ENCODE peak calls at places on chromosomes 11 and 22, in five cellular contexts. E, A, C, L and U are unnamed samples.

GRCh38 chr11:64656797-64657196 is 65.8 kb downstream of the SLC22A12 start:
- DNase-seq in E (no peak), A (no peak), C (no peak), L (no peak), U (no peak)

GRCh38 chr11:104120493-104121200 is 43.3 kb downstream of the PDGFD start:
- DNase-seq in E (no peak), A (peak), C (no peak), L (no peak), U (no peak)

GRCh38 chr11:44005076-44005800 is 42.5 kb upstream of the ACCSL start:
- DNase-seq in E (no peak), A (no peak), C (no peak), L (no peak), U (no peak)

GRCh38 chr11:2150206-2150847 is 10.7 kb downstream of the INS start:
- DNase-seq in E (no peak), A (peak), C (peak), L (no peak), U (no peak)

GRCh38 chr22:47128216-47129215 is 366.1 kb downstream of the TBC1D22A start:
- DNase-seq in E (no peak), A (no peak), C (no peak), L (no peak), U (no peak)

GRCh38 chr11:45095691-45096010 is 50.8 kb upstream of the PRDM11 start:
- DNase-seq in E (no peak), A (no peak), C (no peak), L (no peak), U (no peak)

GRCh38 chr22:45230026-45230845 is 10.5 kb downstream of the KIAA0930 start:
- DNase-seq in E (no peak), A (no peak), C (no peak), L (no peak), U (no peak)

GRCh38 chr11:101336858-101337257 is 207.2 kb upstream of the PGR start:
- DNase-seq in E (no peak), A (no peak), C (no peak), L (no peak), U (no peak)

GRCh38 chr22:43876866-43877509 is 14.7 kb upstream of the SULT4A1 start:
- DNase-seq in E (no peak), A (no peak), C (no peak), L (no peak), U (no peak)

GRCh38 chr11:120332822-120333716 is 3.1 kb upstream of the ARHGEF12 start:
- DNase-seq in E (no peak), A (no peak), C (peak), L (no peak), U (no peak)

GRCh38 chr11:120696597-120696996 is 185.0 kb downstream of the GRIK4 start:
- DNase-seq in E (no peak), A (no peak), C (no peak), L (no peak), U (no peak)

GRCh38 chr22:49705216-49705600 is 122.5 kb downstream of the BRD1 start:
- DNase-seq in E (no peak), A (no peak), C (no peak), L (no peak), U (no peak)

GRCh38 chr11:134742228-134742612 is 330.2 kb upstream of the B3GAT1 start:
- DNase-seq in E (no peak), A (no peak), C (no peak), L (no peak), U (no peak)

GRCh38 chr11:72750556-72751292 is 1.5 kb downstream of the ARAP1 start:
- DNase-seq in E (no peak), A (no peak), C (no peak), L (no peak), U (no peak)
- H3K27ac ChIP-seq in E (no peak), A (peak), C (no peak), L (peak), U (no peak)

GRCh38 chr22:30292069-30292970 is 3.0 kb upstream of the CASTOR1 start:
- DNase-seq in E (no peak), A (no peak), C (no peak), L (no peak), U (no peak)
- H3K27ac ChIP-seq in E (peak), A (no peak), C (no peak), L (peak), U (no peak)

DNA sequence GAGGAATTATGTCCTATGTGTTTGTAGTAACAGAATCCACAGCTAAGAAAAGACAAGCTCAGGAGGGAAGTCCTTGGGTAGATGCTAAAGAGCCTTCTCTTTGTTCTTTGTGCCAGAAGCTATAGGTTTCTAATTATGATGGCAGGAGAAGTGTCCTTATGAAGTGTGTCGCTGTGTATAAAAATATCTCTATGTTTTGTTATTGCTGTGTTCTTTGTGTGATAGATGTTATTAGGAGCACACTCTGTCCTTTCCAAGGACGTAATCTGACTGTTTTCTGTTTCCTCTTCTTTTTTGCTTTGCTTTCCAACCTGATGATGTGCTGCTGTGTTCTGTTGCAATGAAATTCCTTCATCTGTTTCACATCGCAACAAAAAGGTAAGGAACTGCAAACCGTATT is 171.9 kb downstream of the NCAM1 start:
- DNase-seq in E (no peak), A (no peak), C (no peak), L (no peak), U (no peak)
- H3K27ac ChIP-seq in E (no peak), A (no peak), C (no peak), L (no peak), U (no peak)

DNA sequence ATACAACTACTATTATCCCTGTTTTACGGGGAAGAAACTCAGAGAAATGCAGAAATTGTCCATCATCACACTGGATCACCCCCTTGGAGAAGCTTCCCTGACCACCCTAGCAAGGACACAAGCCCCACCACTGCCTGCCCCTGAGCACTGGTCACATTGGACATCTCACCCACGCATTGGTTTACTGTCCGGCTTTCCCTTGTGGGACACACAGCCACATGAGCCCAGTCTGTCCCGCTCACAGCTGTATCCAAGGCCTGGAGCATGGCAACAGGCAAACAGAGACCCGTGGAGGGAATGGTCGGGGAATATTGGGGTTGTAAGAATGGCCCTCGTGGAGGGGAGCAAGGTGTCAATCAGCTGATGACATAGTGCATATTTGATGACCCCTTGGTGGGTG is 42.7 kb upstream of the FGF3 start:
- DNase-seq in E (no peak), A (no peak), C (no peak), L (no peak), U (no peak)
- H3K27ac ChIP-seq in E (no peak), A (no peak), C (no peak), L (no peak), U (no peak)

DNA sequence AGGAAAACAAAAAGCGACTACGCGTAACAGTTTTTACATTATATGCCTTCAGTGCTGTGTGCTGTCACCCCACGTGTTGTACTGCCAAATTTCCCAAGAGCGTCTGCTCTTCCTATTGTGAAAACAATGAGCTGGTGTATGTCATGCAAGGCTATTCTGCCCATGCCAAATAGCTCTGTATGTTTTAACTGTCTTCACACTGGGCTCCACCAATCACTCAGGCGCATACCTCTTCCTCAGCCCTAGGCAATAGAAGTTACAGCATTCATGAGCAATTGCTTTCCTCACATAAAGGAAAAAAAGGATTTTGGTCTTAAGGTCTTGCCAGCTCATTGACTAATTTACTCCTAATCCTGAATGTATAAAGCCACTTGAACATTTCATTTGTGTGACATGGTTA is 606.8 kb downstream of the NTM start:
- DNase-seq in E (no peak), A (no peak), C (peak), L (no peak), U (peak)
- H3K27ac ChIP-seq in E (no peak), A (no peak), C (peak), L (no peak), U (peak)

GRCh38 chr11:33263549-33263948 is 6.4 kb downstream of the HIPK3 start:
- DNase-seq in E (no peak), A (no peak), C (no peak), L (no peak), U (no peak)

GRCh38 chr11:33264926-33265325 is 7.7 kb downstream of the HIPK3 start:
- DNase-seq in E (no peak), A (no peak), C (no peak), L (no peak), U (no peak)

GRCh38 chr11:33269822-33270221 is 12.6 kb downstream of the HIPK3 start:
- DNase-seq in E (no peak), A (no peak), C (no peak), L (no peak), U (no peak)

GRCh38 chr11:33268945-33269567 is 11.9 kb downstream of the HIPK3 start:
- DNase-seq in E (no peak), A (no peak), C (no peak), L (no peak), U (no peak)

GRCh38 chr11:33266418-33267215 is 9.4 kb downstream of the HIPK3 start:
- DNase-seq in E (peak), A (peak), C (no peak), L (peak), U (no peak)
- H3K27ac ChIP-seq in E (peak), A (no peak), C (peak), L (peak), U (no peak)

GRCh38 chr11:32436751-32437405 is 1.5 kb upstream of the WT1 start:
- DNase-seq in E (no peak), A (no peak), C (no peak), L (no peak), U (no peak)

GRCh38 chr11:32437406-32438345 is 2.3 kb upstream of the WT1 start:
- DNase-seq in E (no peak), A (no peak), C (no peak), L (no peak), U (no peak)

GRCh38 chr11:32435511-32435946 is at the start of gene WT1:
- DNase-seq in E (peak), A (no peak), C (no peak), L (no peak), U (no peak)

GRCh38 chr11:32435152-32435480 is 223 bp downstream of the WT1 start:
- DNase-seq in E (no peak), A (no peak), C (no peak), L (no peak), U (no peak)

DNA sequence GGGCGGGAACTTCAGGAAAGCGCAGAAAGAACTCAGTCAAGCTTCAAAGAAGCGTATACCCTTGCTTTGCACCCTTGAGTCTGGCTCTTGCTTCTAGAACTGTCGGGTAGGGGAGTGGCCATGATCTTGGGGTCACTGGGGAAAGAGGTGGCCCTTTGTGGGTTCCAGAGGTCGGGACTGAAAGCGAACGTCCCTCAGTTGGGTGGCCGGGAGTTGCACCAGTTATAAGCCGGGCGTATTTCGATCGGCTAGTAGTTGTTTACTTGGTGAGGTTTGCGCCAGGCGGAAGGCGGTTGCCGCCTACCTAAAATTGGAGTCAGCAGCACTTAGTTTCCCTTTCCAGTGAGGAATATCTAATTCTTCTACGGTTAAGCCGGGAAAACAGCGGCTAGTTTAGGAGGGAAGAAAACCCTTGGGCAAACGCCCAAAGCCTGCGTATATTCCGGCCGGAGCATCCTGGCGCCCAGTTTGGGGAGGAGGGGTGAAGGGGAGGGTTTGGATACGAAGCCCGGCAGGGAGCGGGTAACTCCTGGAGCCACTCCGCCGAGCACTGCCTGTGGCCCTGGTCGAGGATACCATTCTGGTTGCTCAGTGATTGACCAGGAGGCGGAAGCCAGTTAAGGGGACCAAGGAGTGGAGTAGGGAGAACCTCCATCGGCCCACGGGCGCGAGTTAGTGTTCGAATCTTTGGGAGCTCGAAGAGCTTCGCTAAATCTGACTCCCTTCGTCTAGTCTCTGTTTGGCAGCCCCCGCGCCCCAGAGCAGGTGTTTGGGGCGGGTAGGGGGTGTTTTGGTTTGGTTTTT is 810 bp upstream of the WT1 start:
- DNase-seq in E (no peak), A (no peak), C (no peak), L (no peak), U (no peak)
- H3K27ac ChIP-seq in E (peak), A (no peak), C (no peak), L (no peak), U (no peak)

DNA sequence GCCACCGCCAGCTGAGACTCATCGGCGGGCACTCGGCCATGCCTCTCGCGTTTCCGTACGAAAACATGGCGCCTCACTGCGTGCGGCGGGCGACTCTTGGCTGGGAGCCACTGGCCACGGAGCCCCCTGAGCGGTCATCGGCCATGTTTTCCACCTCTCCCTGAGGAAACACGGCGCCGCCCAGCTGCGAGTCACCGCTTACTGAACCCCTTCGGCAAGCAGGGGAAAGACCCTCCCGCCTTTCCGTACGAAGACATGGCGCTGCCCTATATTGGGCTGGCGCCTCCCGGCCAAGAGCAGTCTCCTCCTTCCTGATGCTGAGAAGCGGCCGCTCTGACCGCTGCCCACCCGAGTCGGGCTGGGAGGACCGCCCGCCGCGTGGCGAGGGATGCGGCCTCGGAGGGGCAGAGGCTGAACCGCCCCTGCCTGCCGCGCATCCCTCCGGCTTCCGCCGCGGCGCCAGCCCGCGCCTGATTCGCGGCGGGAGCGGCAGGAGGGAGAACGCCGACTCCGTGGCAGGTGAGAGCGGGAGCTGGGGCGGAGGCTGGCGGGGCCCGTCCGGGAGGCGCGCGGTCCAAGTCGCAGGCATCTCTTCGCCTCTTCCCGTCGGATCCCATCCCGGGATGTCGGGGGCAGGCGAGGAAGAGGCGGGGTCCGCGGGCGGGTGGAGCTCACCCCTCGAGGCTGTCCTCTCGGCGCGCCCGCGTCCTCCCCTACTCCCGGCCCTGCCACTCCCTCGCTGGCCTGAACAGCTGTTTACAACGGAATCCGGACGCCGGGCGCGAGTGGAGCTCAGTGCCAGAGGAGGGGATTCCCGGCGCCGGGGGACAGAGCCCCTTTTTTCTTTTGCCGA is at the start of gene TCP11L1:
- DNase-seq in E (peak), A (peak), C (peak), L (peak), U (no peak)
- H3K27ac ChIP-seq in E (peak), A (peak), C (peak), L (peak), U (peak)